ENCODE peak calls at places on chromosomes 12 and 14, in eight cellular contexts. One of them, this sample, is unnamed.

GRCh38 chr12:44874981-44875416 is 1.1 kb downstream of the NELL2 start:
- DNase-seq in NCI-H774: peak
- DNase-seq in IMR-90: no peak
- DNase-seq in B cell: no peak
- DNase-seq in activated CD8-positive, alpha-beta memory T cell treated with anti-CD3 and anti-CD28 coated beads, Interleukin-2, amount 10 ng/mL, durations not matched to agents 7 days and 5 days: peak
- DNase-seq in mucosa of descending colon: peak
- DNase-seq in activated T-helper 1 cell treated with Interleukin-2 at 50 U/mL for 16 hours: peak
- DNase-seq in astrocyte of the hippocampus: peak
- DNase-seq in this sample: no peak

GRCh38 chr12:126030573-126030972 is 965.3 kb downstream of the AACS start:
- DNase-seq in NCI-H774: no peak
- DNase-seq in IMR-90: no peak
- DNase-seq in B cell: no peak
- DNase-seq in activated CD8-positive, alpha-beta memory T cell treated with anti-CD3 and anti-CD28 coated beads, Interleukin-2, amount 10 ng/mL, durations not matched to agents 7 days and 5 days: no peak
- DNase-seq in mucosa of descending colon: no peak
- DNase-seq in activated T-helper 1 cell treated with Interleukin-2 at 50 U/mL for 16 hours: no peak
- DNase-seq in astrocyte of the hippocampus: no peak
- DNase-seq in this sample: no peak

GRCh38 chr12:106238146-106238545 is 9.7 kb downstream of the CKAP4 start:
- DNase-seq in NCI-H774: no peak
- DNase-seq in IMR-90: no peak
- DNase-seq in B cell: no peak
- DNase-seq in activated CD8-positive, alpha-beta memory T cell treated with anti-CD3 and anti-CD28 coated beads, Interleukin-2, amount 10 ng/mL, durations not matched to agents 7 days and 5 days: no peak
- DNase-seq in mucosa of descending colon: no peak
- DNase-seq in activated T-helper 1 cell treated with Interleukin-2 at 50 U/mL for 16 hours: no peak
- DNase-seq in astrocyte of the hippocampus: peak
- DNase-seq in this sample: no peak

GRCh38 chr14:76257842-76258397 is 106.2 kb downstream of the GPATCH2L start:
- DNase-seq in NCI-H774: no peak
- DNase-seq in IMR-90: no peak
- DNase-seq in B cell: no peak
- DNase-seq in activated CD8-positive, alpha-beta memory T cell treated with anti-CD3 and anti-CD28 coated beads, Interleukin-2, amount 10 ng/mL, durations not matched to agents 7 days and 5 days: no peak
- DNase-seq in mucosa of descending colon: no peak
- DNase-seq in activated T-helper 1 cell treated with Interleukin-2 at 50 U/mL for 16 hours: no peak
- DNase-seq in astrocyte of the hippocampus: no peak
- DNase-seq in this sample: no peak

GRCh38 chr14:60637490-60638452 is 11.5 kb downstream of the SIX1 start:
- DNase-seq in NCI-H774: no peak
- DNase-seq in IMR-90: peak
- DNase-seq in B cell: no peak
- DNase-seq in activated CD8-positive, alpha-beta memory T cell treated with anti-CD3 and anti-CD28 coated beads, Interleukin-2, amount 10 ng/mL, durations not matched to agents 7 days and 5 days: no peak
- DNase-seq in mucosa of descending colon: no peak
- DNase-seq in activated T-helper 1 cell treated with Interleukin-2 at 50 U/mL for 16 hours: no peak
- DNase-seq in astrocyte of the hippocampus: peak
- DNase-seq in this sample: no peak

GRCh38 chr12:110657747-110658146 is 31.2 kb downstream of the HVCN1 start:
- DNase-seq in NCI-H774: no peak
- DNase-seq in IMR-90: no peak
- DNase-seq in B cell: no peak
- DNase-seq in activated CD8-positive, alpha-beta memory T cell treated with anti-CD3 and anti-CD28 coated beads, Interleukin-2, amount 10 ng/mL, durations not matched to agents 7 days and 5 days: no peak
- DNase-seq in mucosa of descending colon: no peak
- DNase-seq in activated T-helper 1 cell treated with Interleukin-2 at 50 U/mL for 16 hours: no peak
- DNase-seq in astrocyte of the hippocampus: no peak
- DNase-seq in this sample: no peak

GRCh38 chr12:26113194-26113654 is 11.6 kb downstream of the BHLHE41 start:
- DNase-seq in NCI-H774: peak
- DNase-seq in IMR-90: no peak
- DNase-seq in B cell: no peak
- DNase-seq in activated CD8-positive, alpha-beta memory T cell treated with anti-CD3 and anti-CD28 coated beads, Interleukin-2, amount 10 ng/mL, durations not matched to agents 7 days and 5 days: no peak
- DNase-seq in mucosa of descending colon: peak
- DNase-seq in activated T-helper 1 cell treated with Interleukin-2 at 50 U/mL for 16 hours: no peak
- DNase-seq in astrocyte of the hippocampus: no peak
- DNase-seq in this sample: no peak

GRCh38 chr12:121115530-121115929 is 17.1 kb upstream of the P2RX7 start:
- DNase-seq in NCI-H774: no peak
- DNase-seq in IMR-90: no peak
- DNase-seq in B cell: no peak
- DNase-seq in activated CD8-positive, alpha-beta memory T cell treated with anti-CD3 and anti-CD28 coated beads, Interleukin-2, amount 10 ng/mL, durations not matched to agents 7 days and 5 days: no peak
- DNase-seq in mucosa of descending colon: peak
- DNase-seq in activated T-helper 1 cell treated with Interleukin-2 at 50 U/mL for 16 hours: no peak
- DNase-seq in astrocyte of the hippocampus: no peak
- DNase-seq in this sample: no peak

GRCh38 chr14:100144996-100145646 is 14.3 kb downstream of the DEGS2 start:
- DNase-seq in NCI-H774: no peak
- DNase-seq in IMR-90: no peak
- DNase-seq in B cell: no peak
- DNase-seq in activated CD8-positive, alpha-beta memory T cell treated with anti-CD3 and anti-CD28 coated beads, Interleukin-2, amount 10 ng/mL, durations not matched to agents 7 days and 5 days: no peak
- DNase-seq in mucosa of descending colon: peak
- DNase-seq in activated T-helper 1 cell treated with Interleukin-2 at 50 U/mL for 16 hours: no peak
- DNase-seq in astrocyte of the hippocampus: no peak
- DNase-seq in this sample: no peak

GRCh38 chr12:13203028-13203922 is 6.7 kb downstream of the EMP1 start:
- DNase-seq in NCI-H774: no peak
- DNase-seq in IMR-90: no peak
- DNase-seq in B cell: no peak
- DNase-seq in activated CD8-positive, alpha-beta memory T cell treated with anti-CD3 and anti-CD28 coated beads, Interleukin-2, amount 10 ng/mL, durations not matched to agents 7 days and 5 days: no peak
- DNase-seq in mucosa of descending colon: no peak
- DNase-seq in activated T-helper 1 cell treated with Interleukin-2 at 50 U/mL for 16 hours: no peak
- DNase-seq in astrocyte of the hippocampus: no peak
- DNase-seq in this sample: peak

GRCh38 chr12:2256453-2256852 is 203.7 kb downstream of the CACNA1C start:
- DNase-seq in NCI-H774: no peak
- DNase-seq in IMR-90: peak
- DNase-seq in B cell: no peak
- DNase-seq in activated CD8-positive, alpha-beta memory T cell treated with anti-CD3 and anti-CD28 coated beads, Interleukin-2, amount 10 ng/mL, durations not matched to agents 7 days and 5 days: no peak
- DNase-seq in mucosa of descending colon: no peak
- DNase-seq in activated T-helper 1 cell treated with Interleukin-2 at 50 U/mL for 16 hours: no peak
- DNase-seq in astrocyte of the hippocampus: no peak
- DNase-seq in this sample: no peak

GRCh38 chr12:131369094-131369845 is 341.6 kb upstream of the SFSWAP start:
- DNase-seq in NCI-H774: no peak
- DNase-seq in IMR-90: no peak
- DNase-seq in B cell: peak
- DNase-seq in activated CD8-positive, alpha-beta memory T cell treated with anti-CD3 and anti-CD28 coated beads, Interleukin-2, amount 10 ng/mL, durations not matched to agents 7 days and 5 days: no peak
- DNase-seq in mucosa of descending colon: no peak
- DNase-seq in activated T-helper 1 cell treated with Interleukin-2 at 50 U/mL for 16 hours: no peak
- DNase-seq in astrocyte of the hippocampus: no peak
- DNase-seq in this sample: no peak

GRCh38 chr12:1848741-1849140 is 28.4 kb downstream of the LRTM2 start:
- DNase-seq in NCI-H774: no peak
- DNase-seq in IMR-90: no peak
- DNase-seq in B cell: no peak
- DNase-seq in activated CD8-positive, alpha-beta memory T cell treated with anti-CD3 and anti-CD28 coated beads, Interleukin-2, amount 10 ng/mL, durations not matched to agents 7 days and 5 days: no peak
- DNase-seq in mucosa of descending colon: no peak
- DNase-seq in activated T-helper 1 cell treated with Interleukin-2 at 50 U/mL for 16 hours: no peak
- DNase-seq in astrocyte of the hippocampus: no peak
- DNase-seq in this sample: no peak

GRCh38 chr12:106194351-106194750 is 53.5 kb downstream of the CKAP4 start:
- DNase-seq in NCI-H774: no peak
- DNase-seq in IMR-90: no peak
- DNase-seq in B cell: no peak
- DNase-seq in activated CD8-positive, alpha-beta memory T cell treated with anti-CD3 and anti-CD28 coated beads, Interleukin-2, amount 10 ng/mL, durations not matched to agents 7 days and 5 days: no peak
- DNase-seq in mucosa of descending colon: no peak
- DNase-seq in activated T-helper 1 cell treated with Interleukin-2 at 50 U/mL for 16 hours: no peak
- DNase-seq in astrocyte of the hippocampus: no peak
- DNase-seq in this sample: no peak

GRCh38 chr14:68806526-68807147 is 13.8 kb upstream of the ZFP36L1 start:
- DNase-seq in NCI-H774: no peak
- DNase-seq in IMR-90: no peak
- DNase-seq in B cell: peak
- DNase-seq in activated CD8-positive, alpha-beta memory T cell treated with anti-CD3 and anti-CD28 coated beads, Interleukin-2, amount 10 ng/mL, durations not matched to agents 7 days and 5 days: no peak
- DNase-seq in mucosa of descending colon: peak
- DNase-seq in activated T-helper 1 cell treated with Interleukin-2 at 50 U/mL for 16 hours: no peak
- DNase-seq in astrocyte of the hippocampus: no peak
- DNase-seq in this sample: no peak

GRCh38 chr12:69425417-69425816 is 44.8 kb upstream of the FRS2 start:
- DNase-seq in NCI-H774: no peak
- DNase-seq in IMR-90: no peak
- DNase-seq in B cell: no peak
- DNase-seq in activated CD8-positive, alpha-beta memory T cell treated with anti-CD3 and anti-CD28 coated beads, Interleukin-2, amount 10 ng/mL, durations not matched to agents 7 days and 5 days: peak
- DNase-seq in mucosa of descending colon: no peak
- DNase-seq in activated T-helper 1 cell treated with Interleukin-2 at 50 U/mL for 16 hours: no peak
- DNase-seq in astrocyte of the hippocampus: no peak
- DNase-seq in this sample: no peak

GRCh38 chr12:29528161-29528560 is 30.7 kb upstream of the OVCH1 start:
- DNase-seq in NCI-H774: no peak
- DNase-seq in IMR-90: no peak
- DNase-seq in B cell: no peak
- DNase-seq in activated CD8-positive, alpha-beta memory T cell treated with anti-CD3 and anti-CD28 coated beads, Interleukin-2, amount 10 ng/mL, durations not matched to agents 7 days and 5 days: no peak
- DNase-seq in mucosa of descending colon: no peak
- DNase-seq in activated T-helper 1 cell treated with Interleukin-2 at 50 U/mL for 16 hours: no peak
- DNase-seq in astrocyte of the hippocampus: no peak
- DNase-seq in this sample: no peak

GRCh38 chr12:52645120-52645761 is 6.8 kb downstream of the KRT2 start:
- DNase-seq in NCI-H774: no peak
- DNase-seq in IMR-90: no peak
- DNase-seq in B cell: no peak
- DNase-seq in activated CD8-positive, alpha-beta memory T cell treated with anti-CD3 and anti-CD28 coated beads, Interleukin-2, amount 10 ng/mL, durations not matched to agents 7 days and 5 days: peak
- DNase-seq in mucosa of descending colon: no peak
- DNase-seq in activated T-helper 1 cell treated with Interleukin-2 at 50 U/mL for 16 hours: peak
- DNase-seq in astrocyte of the hippocampus: no peak
- DNase-seq in this sample: no peak

GRCh38 chr14:104975481-104976197 is 2.5 kb downstream of the AHNAK2 start:
- DNase-seq in NCI-H774: no peak
- DNase-seq in IMR-90: no peak
- DNase-seq in B cell: no peak
- DNase-seq in activated CD8-positive, alpha-beta memory T cell treated with anti-CD3 and anti-CD28 coated beads, Interleukin-2, amount 10 ng/mL, durations not matched to agents 7 days and 5 days: no peak
- DNase-seq in mucosa of descending colon: peak
- DNase-seq in activated T-helper 1 cell treated with Interleukin-2 at 50 U/mL for 16 hours: no peak
- DNase-seq in astrocyte of the hippocampus: no peak
- DNase-seq in this sample: no peak

GRCh38 chr12:48717252-48717695 is 767 bp upstream of the CCNT1 start:
- DNase-seq in NCI-H774: no peak
- DNase-seq in IMR-90: peak
- DNase-seq in B cell: no peak
- DNase-seq in activated CD8-positive, alpha-beta memory T cell treated with anti-CD3 and anti-CD28 coated beads, Interleukin-2, amount 10 ng/mL, durations not matched to agents 7 days and 5 days: no peak
- DNase-seq in mucosa of descending colon: peak
- DNase-seq in activated T-helper 1 cell treated with Interleukin-2 at 50 U/mL for 16 hours: no peak
- DNase-seq in astrocyte of the hippocampus: peak
- DNase-seq in this sample: no peak

GRCh38 chr12:116628989-116629388 is 69.8 kb downstream of the MAP1LC3B2 start:
- DNase-seq in NCI-H774: peak
- DNase-seq in IMR-90: no peak
- DNase-seq in B cell: no peak
- DNase-seq in activated CD8-positive, alpha-beta memory T cell treated with anti-CD3 and anti-CD28 coated beads, Interleukin-2, amount 10 ng/mL, durations not matched to agents 7 days and 5 days: no peak
- DNase-seq in mucosa of descending colon: no peak
- DNase-seq in activated T-helper 1 cell treated with Interleukin-2 at 50 U/mL for 16 hours: no peak
- DNase-seq in astrocyte of the hippocampus: no peak
- DNase-seq in this sample: no peak

GRCh38 chr12:123141615-123142517 is 9.0 kb downstream of the PITPNM2 start:
- DNase-seq in NCI-H774: no peak
- DNase-seq in IMR-90: peak
- DNase-seq in B cell: no peak
- DNase-seq in activated CD8-positive, alpha-beta memory T cell treated with anti-CD3 and anti-CD28 coated beads, Interleukin-2, amount 10 ng/mL, durations not matched to agents 7 days and 5 days: no peak
- DNase-seq in mucosa of descending colon: peak
- DNase-seq in activated T-helper 1 cell treated with Interleukin-2 at 50 U/mL for 16 hours: no peak
- DNase-seq in astrocyte of the hippocampus: peak
- DNase-seq in this sample: peak

GRCh38 chr12:26523708-26524150 is 309.3 kb downstream of the ITPR2 start:
- DNase-seq in NCI-H774: no peak
- DNase-seq in IMR-90: peak
- DNase-seq in B cell: no peak
- DNase-seq in activated CD8-positive, alpha-beta memory T cell treated with anti-CD3 and anti-CD28 coated beads, Interleukin-2, amount 10 ng/mL, durations not matched to agents 7 days and 5 days: no peak
- DNase-seq in mucosa of descending colon: peak
- DNase-seq in activated T-helper 1 cell treated with Interleukin-2 at 50 U/mL for 16 hours: no peak
- DNase-seq in astrocyte of the hippocampus: peak
- DNase-seq in this sample: peak

This sample was measured in sciatic nerve.